ENCODE peak calls at places on chromosome 14, in five cellular contexts. L is K562, O is stomach, W is endothelial cell of umbilical vein, I is HepG2. U is an unnamed sample. For H3K9me3, the result is how much of the 10 kb centered on the place peaks cover.

GRCh38 chr14:20328705-20329104 is 4.4 kb downstream of the CCNB1IP1 start:
- DNase-seq in L (no peak), O (no peak), W (no peak), I (no peak), U (no peak)

GRCh38 chr14:100159107-100159864 is at the start of gene DEGS2:
- DNase-seq in L (peak), O (peak), W (no peak), I (no peak), U (peak)

GRCh38 chr14:96962337-96962736 is 165.2 kb downstream of the VRK1 start:
- DNase-seq in L (no peak), O (no peak), W (no peak), I (no peak), U (no peak)

GRCh38 chr14:21494902-21495762 is 16.0 kb downstream of the METTL3 start:
- DNase-seq in L (no peak), O (no peak), W (no peak), I (no peak), U (no peak)

GRCh38 chr14:51774209-51774608 is 86.2 kb upstream of the GNG2 start:
- DNase-seq in L (no peak), O (no peak), W (no peak), I (no peak), U (no peak)

GRCh38 chr14:70886421-70887206 is 20.6 kb upstream of the PCNX1 start:
- DNase-seq in L (no peak), O (no peak), W (no peak), I (no peak), U (no peak)

GRCh38 chr14:96261053-96261452 is 5.0 kb downstream of the BDKRB1 start:
- DNase-seq in L (no peak), O (no peak), W (no peak), I (no peak), U (no peak)

GRCh38 chr14:79369359-79370332 is 841.7 kb downstream of the DIO2 start:
- DNase-seq in L (no peak), O (no peak), W (peak), I (no peak), U (no peak)

GRCh38 chr14:52069617-52070431 is 965 bp upstream of the NID2 start:
- DNase-seq in L (no peak), O (no peak), W (no peak), I (no peak), U (no peak)

GRCh38 chr14:72451081-72451972 is 442.6 kb downstream of the DPF3 start:
- DNase-seq in L (no peak), O (no peak), W (no peak), I (no peak), U (no peak)

GRCh38 chr14:105060751-105061427 is 4.3 kb downstream of the GPR132 start:
- DNase-seq in L (no peak), O (peak), W (no peak), I (no peak), U (peak)

GRCh38 chr14:78633747-78634146 is 463.6 kb downstream of the NRXN3 start:
- DNase-seq in L (no peak), O (no peak), W (no peak), I (no peak), U (no peak)

GRCh38 chr14:58299665-58300202 is 1.4 kb downstream of the ARID4A start:
- DNase-seq in L (no peak), O (no peak), W (peak), I (no peak), U (no peak)

GRCh38 chr14:88986146-88986841 is 161.8 kb downstream of the TTC8 start:
- DNase-seq in L (no peak), O (no peak), W (no peak), I (no peak), U (no peak)

GRCh38 chr14:21860172-21860571 is 186.6 kb upstream of the OR4E1 start:
- DNase-seq in L (peak), O (no peak), W (peak), I (peak), U (no peak)

GRCh38 chr14:80491131-80491530 is 279.8 kb upstream of the DIO2 start:
- DNase-seq in L (no peak), O (no peak), W (peak), I (peak), U (no peak)

GRCh38 chr14:99121027-99121875 is 150.7 kb downstream of the BCL11B start:
- DNase-seq in L (no peak), O (peak), W (no peak), I (no peak), U (peak)

GRCh38 chr14:104517867-104518266 is 61.7 kb upstream of the C14orf180 start:
- DNase-seq in L (no peak), O (peak), W (no peak), I (no peak), U (no peak)

GRCh38 chr14:21219561-21220111 is 49.6 kb downstream of the HNRNPC start:
- DNase-seq in L (no peak), O (no peak), W (no peak), I (no peak), U (no peak)

GRCh38 chr14:52286659-52287649 is 19.5 kb downstream of the PTGDR start:
- DNase-seq in L (no peak), O (no peak), W (no peak), I (no peak), U (no peak)

GRCh38 chr14:24224618-24225071 is 7.5 kb downstream of the NEDD8 start:
- DNase-seq in L (no peak), O (no peak), W (peak), I (no peak), U (no peak)

GRCh38 chr14:58637040-58637390 is 747 bp upstream of the DACT1 start:
- DNase-seq in L (no peak), O (peak), W (no peak), I (no peak), U (no peak)

GRCh38 chr14:69346710-69347109 is 51.4 kb downstream of the ERH start:
- DNase-seq in L (peak), O (peak), W (peak), I (no peak), U (no peak)

GRCh38 chr14:104650057-104650980 is 39.1 kb upstream of the INF2 start:
- DNase-seq in L (peak), O (peak), W (peak), I (peak), U (peak)

GRCh38 chr14:32319368-32320049 is 9.6 kb upstream of the AKAP6 start:
- DNase-seq in L (no peak), O (no peak), W (peak), I (no peak), U (no peak)

GRCh38 chr14:89641495-89642162 is 224.6 kb upstream of the FOXN3 start:
- DNase-seq in L (no peak), O (no peak), W (no peak), I (peak), U (no peak)

GRCh38 chr14:90354551-90355298 is 23.0 kb upstream of the NRDE2 start:
- DNase-seq in L (no peak), O (no peak), W (no peak), I (no peak), U (no peak)

GRCh38 chr14:92692822-92693226 is 55.6 kb downstream of the LGMN start:
- DNase-seq in L (no peak), O (peak), W (peak), I (no peak), U (peak)

GRCh38 chr14:94042433-94043091 is 16.4 kb downstream of the OTUB2 start:
- DNase-seq in L (no peak), O (no peak), W (no peak), I (no peak), U (peak)

GRCh38 chr14:61147369-61147897 is 133.7 kb downstream of the TMEM30B start:
- DNase-seq in L (no peak), O (no peak), W (peak), I (no peak), U (no peak)

DNA sequence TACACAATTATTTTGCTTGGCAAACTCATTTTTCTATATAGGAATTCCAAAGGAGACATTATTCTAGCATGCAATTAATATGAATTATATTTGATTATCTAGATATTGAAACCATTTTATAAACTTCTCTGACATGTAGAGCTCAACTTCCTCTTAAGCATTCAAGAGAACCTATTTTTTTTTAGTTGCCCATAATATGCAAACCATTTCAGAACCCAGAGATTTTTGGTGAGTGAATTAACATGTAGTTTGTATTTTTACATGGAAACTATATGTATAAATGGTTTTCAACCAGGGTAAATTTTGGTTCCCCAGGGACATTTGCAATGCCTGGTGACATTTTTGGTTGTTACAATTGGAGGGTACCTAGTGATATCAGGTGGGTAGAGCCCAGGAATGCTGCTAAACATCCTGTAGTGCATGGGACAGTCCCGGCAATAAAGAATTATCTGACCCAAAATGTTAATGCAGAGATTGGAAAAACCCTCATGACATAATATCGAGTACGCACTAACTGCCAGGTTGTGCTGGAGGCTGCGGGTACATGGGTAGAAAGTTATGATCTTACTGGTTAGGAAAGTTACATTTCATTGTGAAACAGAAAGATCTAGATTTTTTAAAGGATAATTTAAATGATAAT is 338.9 kb upstream of the GARIN2 start:
- DNase-seq in L (no peak), O (no peak), W (no peak), I (no peak), U (no peak)
- H3K9me3 ChIP-seq in L (under half), O (under half), W (under half), I (under half), U (under half)

GRCh38 chr14:76904740-76905569 is 78.7 kb downstream of the LRRC74A start:
- DNase-seq in L (no peak), O (peak), W (peak), I (peak), U (peak)
- TF ChIP-seq POLR2A in L (no peak), O (no peak), W (no peak), I (no peak), U (no peak)

GRCh38 chr14:29216774-29217232 is 450.2 kb downstream of the FOXG1 start:
- DNase-seq in L (no peak), O (no peak), W (no peak), I (no peak), U (no peak)

GRCh38 chr14:29217813-29218450 is 451.3 kb downstream of the FOXG1 start:
- DNase-seq in L (no peak), O (no peak), W (no peak), I (peak), U (no peak)

GRCh38 chr14:29222671-29223268 is 456.2 kb downstream of the FOXG1 start:
- DNase-seq in L (no peak), O (no peak), W (peak), I (peak), U (no peak)

GRCh38 chr14:29216316-29216715 is 449.7 kb downstream of the FOXG1 start:
- DNase-seq in L (no peak), O (no peak), W (no peak), I (no peak), U (no peak)

GRCh38 chr14:29220077-29220476 is 453.5 kb downstream of the FOXG1 start:
- DNase-seq in L (no peak), O (no peak), W (no peak), I (no peak), U (no peak)
- TF ChIP-seq POLR2AphosphoS5 in L (no peak), O (no peak), W (no peak), I (no peak), U (no peak)

GRCh38 chr14:36408388-36408787 is 88.0 kb upstream of the MBIP start:
- DNase-seq in L (no peak), O (no peak), W (no peak), I (no peak), U (no peak)

GRCh38 chr14:36402867-36403266 is 82.4 kb upstream of the MBIP start:
- DNase-seq in L (no peak), O (no peak), W (no peak), I (no peak), U (no peak)

DNA sequence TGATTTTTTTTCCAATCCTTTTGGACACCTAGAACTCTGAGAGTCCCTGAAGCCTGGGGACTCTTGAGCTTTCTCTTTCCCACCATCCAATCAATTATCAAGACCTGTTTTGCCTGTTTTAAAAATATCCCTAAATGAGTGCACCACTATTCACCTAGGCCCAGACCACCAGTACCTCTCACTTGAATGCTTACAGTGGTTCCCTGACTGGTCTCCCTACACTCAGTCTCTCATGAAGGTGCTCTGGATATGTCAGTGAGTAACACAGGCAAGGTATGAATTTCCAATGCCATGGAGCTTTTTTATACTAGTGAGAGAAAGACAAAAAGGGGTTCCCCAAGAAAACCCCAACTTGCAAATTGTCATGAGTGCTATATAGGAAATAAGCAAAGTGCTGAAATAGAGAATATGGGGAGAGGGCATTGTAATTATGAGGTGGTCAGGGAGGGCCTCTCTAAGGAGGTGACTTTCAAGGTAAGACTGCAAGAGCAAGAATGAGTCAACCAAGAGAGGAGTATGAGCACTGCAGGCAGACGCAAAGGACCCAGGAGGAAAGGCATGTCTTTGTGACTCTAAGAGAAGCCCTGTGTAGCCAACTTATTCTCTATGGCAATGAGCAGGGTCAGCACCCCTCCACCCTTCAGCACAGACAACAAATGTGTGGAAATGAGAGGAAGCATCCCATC is 85.3 kb upstream of the MBIP start:
- DNase-seq in L (no peak), O (no peak), W (no peak), I (no peak), U (no peak)
- H3K9me3 ChIP-seq in L (under half), O (under half), W (under half), I (under half), U (under half)

GRCh38 chr14:64504897-64505771 is 564 bp downstream of the ZBTB1 start:
- DNase-seq in L (peak), O (peak), W (peak), I (peak), U (peak)

GRCh38 chr14:64503184-64503433 is 529 bp downstream of the ZBTB25 start:
- DNase-seq in L (no peak), O (no peak), W (no peak), I (no peak), U (no peak)

GRCh38 chr14:64504310-64504896 is at the start of gene ZBTB1:
- DNase-seq in L (peak), O (peak), W (peak), I (peak), U (peak)

GRCh38 chr14:64502476-64503183 is 1.0 kb downstream of the ZBTB25 start:
- DNase-seq in L (no peak), O (peak), W (peak), I (no peak), U (peak)

GRCh38 chr14:64503434-64504309 is at the start of gene ZBTB25:
- DNase-seq in L (peak), O (peak), W (peak), I (peak), U (peak)
- TF ChIP-seq POLR2A in L (peak), O (no peak), W (peak), I (peak), U (peak)

GRCh38 chr14:49892636-49893308 is at the start of gene ARF6:
- DNase-seq in L (peak), O (peak), W (peak), I (peak), U (peak)
- TF ChIP-seq POLR2AphosphoS5 in L (peak), O (peak), W (peak), I (peak), U (peak)

DNA sequence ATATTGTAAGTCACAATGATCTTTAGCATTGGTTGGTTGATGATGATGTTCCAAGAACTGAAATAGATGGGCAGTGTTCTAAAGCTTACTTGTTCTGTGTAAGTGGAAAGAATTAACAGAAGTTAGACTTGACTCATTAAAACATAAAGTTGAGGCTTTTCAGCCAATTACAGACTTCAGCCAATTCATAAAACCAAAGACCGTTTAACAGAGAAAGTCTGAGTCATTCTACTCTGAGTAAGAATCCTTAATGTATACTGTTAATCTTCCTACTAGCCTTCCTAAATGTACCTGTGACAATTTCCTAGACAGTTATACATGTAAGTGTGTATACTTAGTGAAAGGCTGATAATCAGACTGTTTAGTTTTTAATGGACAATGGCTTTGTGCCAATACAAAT is 681.0 kb downstream of the RPL10L start:
- DNase-seq in L (no peak), O (no peak), W (no peak), I (no peak), U (no peak)
- H3K9me3 ChIP-seq in L (under half), O (under half), W (under half), I (half or more), U (under half)

GRCh38 chr14:36505892-36506731 is 13.9 kb downstream of the NKX2-1 start:
- DNase-seq in L (no peak), O (no peak), W (no peak), I (no peak), U (no peak)
- TF ChIP-seq POLR2A in L (no peak), O (no peak), W (no peak), I (no peak), U (no peak)

U was measured in spleen.